ENCODE peak calls at places on chromosomes 12 and 14, in nine cellular contexts. E is CD4-positive, alpha-beta memory T cell; W is SIG-M5; I is HT1080; V is C1 segment of cervical spinal cord; N is frontal cortex; J is mammary epithelial cell; S is fibroblast of the conjunctiva; T is LoVo. G is an unnamed sample.

GRCh38 chr12:77553976-77554619 is 276.6 kb upstream of the NAV3 start:
- DNase-seq in E (no peak), W (no peak), I (no peak), V (no peak), N (no peak), J (no peak), S (no peak), T (no peak), G (no peak)

GRCh38 chr12:9843416-9843815 is 16.1 kb downstream of the KLRF1 start:
- DNase-seq in E (no peak), W (no peak), I (no peak), V (no peak), N (no peak), J (peak), S (no peak), T (no peak), G (no peak)

GRCh38 chr14:99052467-99052866 is 219.5 kb downstream of the BCL11B start:
- DNase-seq in E (no peak), W (no peak), I (no peak), V (no peak), N (no peak), J (no peak), S (no peak), T (no peak), G (no peak)

GRCh38 chr12:132273992-132274334 is 55.4 kb downstream of the GALNT9 start:
- DNase-seq in E (no peak), W (no peak), I (no peak), V (no peak), N (no peak), J (no peak), S (no peak), T (no peak), G (no peak)

GRCh38 chr14:57171903-57172302 is 96.8 kb downstream of the EXOC5 start:
- DNase-seq in E (no peak), W (no peak), I (peak), V (no peak), N (no peak), J (no peak), S (no peak), T (no peak), G (no peak)

GRCh38 chr14:58299665-58300202 is 1.4 kb downstream of the ARID4A start:
- DNase-seq in E (no peak), W (no peak), I (no peak), V (peak), N (peak), J (peak), S (no peak), T (no peak), G (peak)

GRCh38 chr12:120800665-120801064 is 75.0 kb downstream of the ACADS start:
- DNase-seq in E (no peak), W (no peak), I (peak), V (no peak), N (no peak), J (no peak), S (no peak), T (no peak), G (no peak)

GRCh38 chr14:102931580-102932285 is 9.3 kb downstream of the AMN start:
- DNase-seq in E (no peak), W (no peak), I (no peak), V (peak), N (no peak), J (no peak), S (no peak), T (no peak), G (no peak)

GRCh38 chr14:94953541-94954260 is 183.8 kb upstream of the GSC start:
- DNase-seq in E (no peak), W (no peak), I (no peak), V (no peak), N (no peak), J (no peak), S (no peak), T (no peak), G (no peak)

GRCh38 chr12:46179693-46180452 is 89.0 kb downstream of the SLC38A1 start:
- DNase-seq in E (no peak), W (no peak), I (no peak), V (no peak), N (no peak), J (no peak), S (no peak), T (no peak), G (no peak)

GRCh38 chr14:35368583-35368982 is 36.0 kb downstream of the NFKBIA start:
- DNase-seq in E (no peak), W (no peak), I (no peak), V (no peak), N (no peak), J (no peak), S (no peak), T (no peak), G (no peak)

GRCh38 chr14:54747616-54748015 is 155.0 kb downstream of the GCH1 start:
- DNase-seq in E (no peak), W (no peak), I (no peak), V (no peak), N (no peak), J (no peak), S (no peak), T (no peak), G (no peak)

G was measured in tibial nerve.